ENCODE peak calls at places on chromosomes 13 and 19, in five cellular contexts. F is fibroblast of lung, B is GM23248, N is Karpas-422, Y is mammary epithelial cell. I is an unnamed sample.
A peak's percentile ranks its signal among the peaks of the same experiment; 100 is the strongest.

GRCh38 chr13:51359352-51359751 is 19.9 kb downstream of the SERPINE3 start:
- DNase-seq in F (no peak), B (no peak), N (no peak), Y (no peak), I (no peak)

GRCh38 chr13:114038211-114038613 is 64.3 kb upstream of the C13orf46 start:
- DNase-seq in F (no peak), B (peak; percentile 23), N (no peak), Y (no peak), I (no peak)

GRCh38 chr13:48644951-48645350 is 8.8 kb upstream of the CYSLTR2 start:
- DNase-seq in F (no peak), B (no peak), N (no peak), Y (no peak), I (no peak)

GRCh38 chr13:110856941-110857835 is 57.7 kb downstream of the ANKRD10 start:
- DNase-seq in F (no peak), B (peak; percentile 17), N (no peak), Y (no peak), I (no peak)

GRCh38 chr13:42041684-42042035 is 6.8 kb upstream of the DGKH start:
- DNase-seq in F (peak; percentile 71), B (peak; percentile 89), N (no peak), Y (peak; percentile 71), I (peak; percentile 61)

GRCh38 chr19:16542894-16543498 is 759 bp upstream of the CHERP start:
- DNase-seq in F (peak; percentile 14), B (peak; percentile 54), N (peak; percentile 67), Y (no peak), I (no peak)

GRCh38 chr13:55653497-55653896 is 1487.2 kb upstream of the PRR20A start:
- DNase-seq in F (no peak), B (no peak), N (no peak), Y (no peak), I (no peak)

GRCh38 chr13:102814025-102814607 is 15.2 kb downstream of the BIVM start:
- DNase-seq in F (no peak), B (no peak), N (no peak), Y (no peak), I (no peak)

GRCh38 chr13:49214917-49215376 is 5.2 kb upstream of the MLNR start:
- DNase-seq in F (no peak), B (peak; percentile 24), N (peak; percentile 89), Y (no peak), I (peak; percentile 11)

GRCh38 chr19:38919837-38920528 is 8.0 kb upstream of the CCER2 start:
- DNase-seq in F (no peak), B (no peak), N (no peak), Y (no peak), I (no peak)

GRCh38 chr13:27969073-27969865 is at the start of gene CDX2:
- DNase-seq in F (no peak), B (no peak), N (no peak), Y (no peak), I (no peak)

GRCh38 chr13:48223016-48223385 is 10.0 kb upstream of the ITM2B start:
- DNase-seq in F (no peak), B (no peak), N (peak; percentile 25), Y (no peak), I (no peak)

GRCh38 chr19:13530720-13531119 is 24.4 kb upstream of the CACNA1A start:
- DNase-seq in F (no peak), B (no peak), N (no peak), Y (no peak), I (no peak)

GRCh38 chr19:1911098-1911497 is 5.9 kb downstream of the ADAT3 start:
- DNase-seq in F (no peak), B (no peak), N (no peak), Y (no peak), I (no peak)

GRCh38 chr13:22562116-22562515 is 618.7 kb upstream of the SGCG start:
- DNase-seq in F (no peak), B (no peak), N (no peak), Y (no peak), I (no peak)

GRCh38 chr13:42279080-42279479 is 7.1 kb downstream of the AKAP11 start:
- DNase-seq in F (no peak), B (peak; percentile 10), N (peak; percentile 66), Y (no peak), I (no peak)

GRCh38 chr19:57655443-57655842 is 13.3 kb upstream of the ZSCAN4 start:
- DNase-seq in F (no peak), B (no peak), N (no peak), Y (no peak), I (no peak)

GRCh38 chr13:110232756-110233155 is 74.2 kb downstream of the COL4A1 start:
- DNase-seq in F (peak; percentile 82), B (peak; percentile 77), N (no peak), Y (no peak), I (no peak)

GRCh38 chr13:106152047-106152446 is 383.4 kb downstream of the EFNB2 start:
- DNase-seq in F (no peak), B (no peak), N (no peak), Y (peak; percentile 45), I (peak; percentile 66)

GRCh38 chr19:35895911-35896642 is 4.3 kb downstream of the NFKBID start:
- DNase-seq in F (no peak), B (no peak), N (peak; percentile 34), Y (no peak), I (no peak)

GRCh38 chr13:23739597-23739996 is 149.6 kb downstream of the MIPEP start:
- DNase-seq in F (no peak), B (no peak), N (no peak), Y (no peak), I (no peak)

GRCh38 chr19:11942008-11942842 is 17.3 kb downstream of the ZNF700 start:
- DNase-seq in F (no peak), B (no peak), N (no peak), Y (no peak), I (no peak)

GRCh38 chr19:17394891-17395415 is 957 bp upstream of the CCDC194 start:
- DNase-seq in F (peak; percentile 27), B (peak; percentile 74), N (peak; percentile 81), Y (peak; percentile 37), I (peak; percentile 50)

GRCh38 chr13:50124536-50125305 is 109.5 kb downstream of the KCNRG start:
- DNase-seq in F (peak; percentile 96), B (peak; percentile 74), N (peak; percentile 97), Y (peak; percentile 52), I (peak; percentile 25)

GRCh38 chr19:33325920-33326319 is 23.6 kb upstream of the CEBPA start:
- DNase-seq in F (peak; percentile 72), B (peak; percentile 41), N (no peak), Y (no peak), I (no peak)

GRCh38 chr13:71148391-71148790 is 718.6 kb downstream of the DACH1 start:
- DNase-seq in F (no peak), B (no peak), N (no peak), Y (no peak), I (no peak)

GRCh38 chr19:49880162-49880869 is 2.8 kb downstream of the TBC1D17 start:
- DNase-seq in F (no peak), B (no peak), N (no peak), Y (no peak), I (no peak)

GRCh38 chr13:46861959-46862358 is 34.9 kb downstream of the HTR2A start:
- DNase-seq in F (no peak), B (no peak), N (no peak), Y (no peak), I (no peak)

GRCh38 chr13:36251528-36251927 is 37.2 kb upstream of the SOHLH2 start:
- DNase-seq in F (peak; percentile 13), B (peak; percentile 30), N (no peak), Y (no peak), I (peak; percentile 12)

GRCh38 chr13:39417643-39418042 is 185.3 kb downstream of the LHFPL6 start:
- DNase-seq in F (peak; percentile 66), B (peak; percentile 63), N (no peak), Y (peak; percentile 21), I (peak; percentile 48)

GRCh38 chr19:46945668-46946067 is 74.0 kb upstream of the NPAS1 start:
- DNase-seq in F (peak; percentile 28), B (peak; percentile 56), N (no peak), Y (no peak), I (no peak)

GRCh38 chr19:46944123-46944718 is 75.4 kb upstream of the NPAS1 start:
- DNase-seq in F (no peak), B (no peak), N (no peak), Y (no peak), I (no peak)

GRCh38 chr19:46946611-46947238 is 72.9 kb upstream of the NPAS1 start:
- DNase-seq in F (no peak), B (no peak), N (no peak), Y (no peak), I (no peak)

GRCh38 chr19:46946090-46946489 is 73.5 kb upstream of the NPAS1 start:
- DNase-seq in F (no peak), B (no peak), N (no peak), Y (no peak), I (no peak)

DNA sequence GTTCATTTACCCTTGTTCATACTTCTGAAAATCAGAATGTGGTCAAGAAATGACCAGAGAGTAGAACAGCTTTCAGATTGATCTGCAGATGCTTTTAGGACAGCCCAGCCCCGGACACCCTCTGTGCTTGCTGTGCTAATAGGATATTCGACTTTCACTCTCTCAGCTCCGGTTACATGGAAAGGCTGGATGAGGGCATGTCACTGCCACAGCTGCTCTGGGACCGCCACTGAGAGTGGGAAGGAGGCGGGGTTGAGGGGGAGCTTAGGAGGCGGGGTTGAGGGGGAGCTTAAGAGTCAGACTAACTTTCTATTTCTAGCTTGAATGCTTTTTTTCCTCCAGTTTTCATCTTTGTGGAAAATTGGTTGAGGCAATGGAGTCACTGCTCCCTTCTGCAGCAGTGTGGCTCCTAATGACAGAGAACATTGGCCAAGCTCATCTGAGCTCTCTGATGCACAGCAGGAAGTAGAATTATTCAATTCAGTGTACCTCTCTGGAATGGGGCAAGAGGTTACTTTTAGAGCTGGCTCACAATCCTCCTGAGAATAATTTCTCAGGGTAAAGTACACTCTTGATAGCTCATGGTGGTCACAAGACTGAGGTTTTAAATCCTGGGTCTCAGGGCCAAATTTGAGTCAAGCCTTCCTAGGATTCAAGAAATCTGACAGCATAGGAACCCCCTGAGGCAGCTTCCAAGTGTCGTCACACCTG is 74.6 kb upstream of the NPAS1 start:
- DNase-seq in F (peak; percentile 66), B (peak; percentile 72), N (no peak), Y (no peak), I (no peak)
- H3K79me2 ChIP-seq in F (peaks cover 19% of the 10 kb centered on the region), B (peaks cover 98% of the 10 kb centered on the region), N (peaks cover 93% of the 10 kb centered on the region), Y (peaks cover 42% of the 10 kb centered on the region), I (peaks cover 40% of the 10 kb centered on the region)

GRCh38 chr19:48644839-48645651 is 942 bp downstream of the CA11 start:
- DNase-seq in F (peak; percentile 73), B (peak; percentile 81), N (peak; percentile 85), Y (peak; percentile 42), I (peak; percentile 63)
- H3K9ac ChIP-seq in F (no peak overlapping the region), B (no peak overlapping the region), N (no peak overlapping the region), Y (no peak overlapping the region), I (no peak overlapping the region)

DNA sequence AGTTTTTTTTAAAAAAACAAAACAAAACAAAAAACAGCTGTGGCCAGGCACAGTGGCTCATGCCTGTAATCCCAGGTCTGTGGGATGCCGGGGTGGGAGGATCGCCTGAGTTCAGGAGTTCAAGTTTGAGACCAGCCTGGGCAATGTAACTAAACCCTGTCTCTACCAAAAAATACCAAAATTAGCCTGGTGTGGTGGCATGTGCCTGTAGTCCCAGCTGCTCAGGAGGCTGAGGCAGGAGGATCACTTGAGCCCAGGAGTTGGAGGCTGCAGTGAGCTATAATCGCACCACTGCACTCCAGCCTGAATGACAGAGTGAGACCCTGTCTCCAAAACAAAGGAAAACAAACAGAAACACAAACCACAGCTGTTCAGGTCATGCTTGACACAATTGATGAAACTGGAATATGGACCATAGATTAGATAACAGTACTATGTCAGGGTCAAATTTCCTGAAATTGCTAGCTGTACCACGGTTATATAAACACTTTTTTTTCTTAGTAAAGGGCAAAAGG is 6.9 kb upstream of the ANGPTL4 start:
- DNase-seq in F (no peak), B (no peak), N (no peak), Y (no peak), I (no peak)
- H2AFZ ChIP-seq in F (no peak overlapping the region), B (no peak overlapping the region), N (no peak overlapping the region), Y (no peak overlapping the region), I (no peak overlapping the region)

GRCh38 chr19:5331790-5332189 is 8.8 kb downstream of the PTPRS start:
- DNase-seq in F (no peak), B (no peak), N (no peak), Y (no peak), I (no peak)
- H3K79me2 ChIP-seq in F (no peaks in the 10 kb centered on the region), B (no peaks in the 10 kb centered on the region), N (peaks cover 2% of the 10 kb centered on the region), Y (no peaks in the 10 kb centered on the region), I (no peaks in the 10 kb centered on the region)

I was measured in PC-3.